ENCODE peak calls at places on chromosomes 1 and 21, in four cellular contexts. Q, W, Y and S are unnamed samples.

GRCh38 chr1:220878223-220879081 is 791 bp upstream of the HLX start:
- DNase-seq in Q (peak; percentile 67), Y (no peak), W (no peak), S (no peak)

GRCh38 chr1:10624256-10625050 is 149.7 kb downstream of the PEX14 start:
- DNase-seq in Y (no peak), Q (peak; percentile 44), W (no peak), S (peak; percentile 28)

GRCh38 chr21:33289199-33289819 is 23.1 kb downstream of the IL10RB start:
- DNase-seq in Y (no peak), W (no peak), Q (no peak), S (no peak)

GRCh38 chr1:172778461-172779455 is 119.9 kb downstream of the FASLG start:
- DNase-seq in Q (no peak), W (no peak), Y (no peak), S (no peak)

GRCh38 chr1:29210278-29211085 is 20.3 kb downstream of the MECR start:
- DNase-seq in Y (no peak), Q (no peak), W (no peak), S (no peak)

GRCh38 chr1:185244015-185244747 is 72.9 kb downstream of the IVNS1ABP start:
- DNase-seq in W (peak; percentile 41), Y (no peak), Q (no peak), S (peak; percentile 52)

GRCh38 chr1:43034195-43034658 is 75.6 kb upstream of the SLC2A1 start:
- DNase-seq in Q (no peak), Y (no peak), W (no peak), S (no peak)

GRCh38 chr1:31627301-31627929 is 9.9 kb downstream of the HCRTR1 start:
- DNase-seq in W (no peak), Y (peak; percentile 90), Q (no peak), S (no peak)

GRCh38 chr1:58104960-58105359 is 441.6 kb downstream of the OMA1 start:
- DNase-seq in Q (no peak), Y (no peak), W (no peak), S (no peak)

GRCh38 chr1:150562384-150563339 is 13.5 kb downstream of the ADAMTSL4 start:
- DNase-seq in W (peak; percentile 80), Y (no peak), Q (peak; percentile 70), S (no peak)

GRCh38 chr1:67522001-67522441 is 91.8 kb upstream of the SERBP1 start:
- DNase-seq in Q (no peak), Y (no peak), W (no peak), S (no peak)

GRCh38 chr21:41398831-41399230 is 27.2 kb upstream of the MX1 start:
- DNase-seq in Y (no peak), Q (no peak), W (no peak), S (no peak)

GRCh38 chr1:44407430-44408180 is 2.5 kb downstream of the RNF220 start:
- DNase-seq in Y (no peak), W (no peak), Q (peak; percentile 78), S (no peak)

GRCh38 chr1:192730206-192730605 is 78.6 kb upstream of the RGS2 start:
- DNase-seq in Y (no peak), W (no peak), Q (no peak), S (no peak)

GRCh38 chr1:161307230-161307768 is 2.5 kb downstream of the MPZ start:
- DNase-seq in Q (no peak), Y (no peak), W (peak; percentile 19), S (no peak)

GRCh38 chr1:18249691-18250090 is 142.1 kb downstream of the IGSF21 start:
- DNase-seq in W (no peak), Y (no peak), Q (no peak), S (no peak)

GRCh38 chr1:211813590-211813989 is 17.0 kb downstream of the LPGAT1 start:
- DNase-seq in Q (no peak), W (no peak), Y (peak; percentile 80), S (no peak)

GRCh38 chr1:89525169-89525855 is 683 bp downstream of the LRRC8B start:
- DNase-seq in Q (peak; percentile 87), W (peak; percentile 37), Y (no peak), S (peak; percentile 48)

GRCh38 chr21:45308211-45309068 is 20.7 kb upstream of the POFUT2 start:
- DNase-seq in Q (peak; percentile 54), Y (no peak), W (no peak), S (no peak)

GRCh38 chr1:32275424-32275823 is 16.5 kb upstream of the HDAC1 start:
- DNase-seq in W (no peak), Q (peak; percentile 74), Y (peak; percentile 26), S (no peak)

GRCh38 chr1:7389786-7390603 is 381.1 kb upstream of the VAMP3 start:
- DNase-seq in Y (no peak), W (peak; percentile 9), Q (peak; percentile 29), S (no peak)

GRCh38 chr1:237042467-237042891 is 495 bp downstream of the RYR2 start:
- DNase-seq in Q (peak; percentile 69), W (no peak), Y (no peak), S (no peak)

DNA sequence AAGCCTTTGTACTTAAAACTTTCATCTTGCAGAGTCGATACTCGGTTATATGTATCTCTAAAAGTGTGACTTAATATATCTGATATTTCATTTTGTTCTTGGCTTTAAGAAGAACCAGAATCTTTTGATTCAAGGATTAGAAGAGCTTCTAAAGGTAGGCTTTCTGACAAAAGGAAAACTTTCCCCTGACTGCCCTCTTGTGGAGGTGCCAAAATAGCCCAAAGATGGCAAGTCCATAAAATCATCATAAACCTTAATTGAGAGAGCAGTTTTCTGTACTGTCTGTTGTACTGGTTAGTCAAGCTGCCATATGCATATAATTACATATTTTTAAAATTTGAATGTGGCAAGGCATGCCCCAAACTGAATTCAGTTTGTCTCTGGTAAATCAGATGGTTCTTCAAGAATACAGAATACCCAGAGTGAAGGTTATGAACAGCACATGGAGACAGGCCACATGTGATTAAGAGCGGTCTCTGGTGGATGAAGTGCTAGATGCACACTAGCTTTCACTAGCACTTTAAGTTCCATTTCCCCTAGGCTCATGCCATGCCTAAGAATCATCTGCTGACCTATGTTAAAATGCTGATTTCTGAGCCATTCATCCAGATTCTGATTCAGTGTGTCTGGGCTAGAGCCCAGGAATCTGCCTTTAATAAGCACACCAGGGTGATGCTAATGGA is 27.7 kb upstream of the ELAVL4 start:
- DNase-seq in W (no peak), Y (no peak), Q (peak; percentile 55), S (no peak)
- TF ChIP-seq CTCF in W (no peak), Y (peak; percentile 30), Q (peak; percentile 83), S (no peak)

DNA sequence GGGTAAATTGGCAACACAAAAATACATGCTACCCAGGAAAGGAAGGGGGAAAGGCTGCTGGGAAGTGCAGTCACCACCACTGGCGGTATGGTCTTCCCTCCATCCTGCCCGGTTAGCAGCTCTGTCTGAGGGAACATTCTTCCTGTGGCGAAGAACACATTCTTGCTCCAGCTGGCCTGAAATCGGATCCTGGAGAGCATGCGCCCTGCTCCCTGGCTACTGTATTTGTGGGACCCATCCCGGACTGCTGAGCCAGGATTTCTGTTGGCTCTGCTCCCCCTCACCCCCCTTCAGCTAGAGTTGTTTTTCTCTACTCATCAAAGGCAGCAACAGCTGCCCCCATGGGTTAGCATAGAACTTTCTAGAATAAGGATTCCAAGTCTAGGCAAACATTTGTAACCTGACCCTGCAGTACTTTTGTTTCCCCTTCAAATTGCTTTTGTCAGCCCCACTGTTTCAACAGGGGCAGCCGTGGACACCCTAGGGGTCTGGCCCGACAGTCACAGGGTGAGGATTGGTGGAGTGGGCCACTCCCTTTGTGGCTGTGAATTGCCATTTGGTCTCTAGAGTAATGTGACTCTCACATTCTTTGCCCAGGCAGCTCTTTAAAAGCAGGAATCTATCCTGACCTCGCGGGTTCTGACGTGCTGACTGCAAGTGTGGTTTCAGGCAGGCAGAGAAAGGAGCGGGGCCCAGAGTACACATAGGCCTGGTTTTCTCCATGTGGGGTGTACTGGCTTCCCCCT is 157.7 kb downstream of the TOMM20 start:
- DNase-seq in W (no peak), Y (peak; percentile 79), Q (peak; percentile 84), S (no peak)
- TF ChIP-seq CTCF in W (no peak), Y (no peak), Q (no peak), S (no peak)

GRCh38 chr1:55170426-55170825 is 44.7 kb downstream of the USP24 start:
- DNase-seq in Q (no peak), W (no peak), Y (no peak), S (no peak)

GRCh38 chr1:55168353-55168752 is 46.8 kb downstream of the USP24 start:
- DNase-seq in Y (no peak), Q (peak; percentile 65), W (no peak), S (no peak)

GRCh38 chr1:55169126-55169525 is 46.0 kb downstream of the USP24 start:
- DNase-seq in Q (no peak), Y (no peak), W (no peak), S (no peak)

GRCh38 chr1:55167224-55167623 is 47.9 kb downstream of the USP24 start:
- DNase-seq in Y (no peak), W (no peak), Q (no peak), S (no peak)

GRCh38 chr1:55164906-55165305 is 50.3 kb downstream of the USP24 start:
- DNase-seq in Q (no peak), Y (no peak), W (no peak), S (no peak)
- TF ChIP-seq CTCF in Q (peak; percentile 27), Y (no peak), W (no peak), S (no peak)

GRCh38 chr1:234617135-234617985 is 7.4 kb upstream of the IRF2BP2 start:
- DNase-seq in Q (no peak), Y (no peak), W (no peak), S (no peak)
- TF ChIP-seq CTCF in Q (peak; percentile 66), Y (no peak), W (peak; percentile 3), S (no peak)

GRCh38 chr1:182617075-182617429 is 12.9 kb upstream of the RGS16 start:
- DNase-seq in W (no peak), Y (no peak), Q (no peak), S (no peak)

GRCh38 chr1:182615468-182616129 is 11.4 kb upstream of the RGS16 start:
- DNase-seq in Q (peak; percentile 78), Y (no peak), W (peak; percentile 21), S (no peak)

GRCh38 chr1:182617734-182618288 is 13.6 kb upstream of the RGS16 start:
- DNase-seq in Y (no peak), Q (peak; percentile 74), W (no peak), S (no peak)

GRCh38 chr1:182616130-182617074 is 12.2 kb upstream of the RGS16 start:
- DNase-seq in Y (peak; percentile 80), Q (peak; percentile 89), W (peak; percentile 81), S (no peak)

DNA sequence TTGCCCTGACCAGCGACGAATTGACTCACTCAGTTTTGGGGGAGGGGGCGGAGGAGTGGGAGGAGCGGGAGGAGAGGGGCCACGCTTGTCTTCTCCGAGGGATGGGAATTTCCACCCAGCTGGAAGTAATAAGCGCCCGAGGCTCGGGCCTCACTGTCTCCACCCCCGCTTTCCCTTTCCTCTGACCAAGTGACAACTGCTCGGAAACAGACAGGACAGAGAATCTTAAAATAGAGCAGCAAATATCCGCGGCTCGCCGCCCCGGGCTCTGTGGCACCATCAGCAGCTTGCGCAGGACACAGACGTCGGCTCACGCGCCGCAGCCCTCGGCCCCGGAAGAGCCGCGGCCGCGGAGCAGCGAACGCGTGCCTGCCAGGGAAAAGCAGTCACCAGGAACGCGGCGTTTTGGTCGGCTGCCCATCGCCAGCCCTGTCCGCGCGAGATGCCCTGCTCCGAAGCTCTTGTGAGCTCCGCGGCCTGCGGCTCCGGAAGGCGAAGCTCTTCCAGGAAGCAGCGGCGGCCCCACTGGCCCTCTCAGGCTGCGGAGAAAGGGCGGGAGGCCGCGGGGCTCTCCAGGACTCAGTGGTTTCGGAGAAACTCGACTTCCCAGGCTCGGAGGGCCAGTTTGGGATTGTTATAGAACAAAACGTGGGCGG is 10.7 kb upstream of the RGS16 start:
- DNase-seq in W (peak; percentile 34), Q (peak; percentile 86), Y (peak; percentile 63), S (no peak)
- TF ChIP-seq CTCF in W (no peak), Q (no peak), Y (no peak), S (no peak)